ENCODE peak calls at places on chromosomes 7 and 10, in eight cellular contexts. X, I, K, H, N, Q, S and J are unnamed samples.

GRCh38 chr10:35335133-35335532 is 1.2 kb upstream of the CCNY start:
- DNase-seq in X (no peak), Q (no peak), N (no peak), H (no peak), S (no peak), K (peak; percentile 46), I (no peak), J (peak; percentile 22)

GRCh38 chr7:66099551-66100407 is 14.9 kb upstream of the CRCP start:
- DNase-seq in K (peak; percentile 92), Q (peak; percentile 74), H (no peak), S (peak; percentile 85), N (peak; percentile 83), I (peak; percentile 70), X (peak; percentile 83), J (peak; percentile 91)

GRCh38 chr7:2372724-2373123 is 18.1 kb downstream of the EIF3B start:
- DNase-seq in S (no peak), X (no peak), H (no peak), K (peak; percentile 14), Q (no peak), N (no peak), I (no peak), J (no peak)

GRCh38 chr7:140404565-140405080 is 765 bp downstream of the RAB19 start:
- DNase-seq in N (no peak), Q (no peak), X (no peak), H (no peak), K (no peak), S (no peak), I (no peak), J (no peak)

GRCh38 chr7:15709978-15710377 is 23.5 kb upstream of the MEOX2 start:
- DNase-seq in H (no peak), K (no peak), Q (no peak), N (no peak), S (no peak), X (no peak), I (no peak), J (no peak)

GRCh38 chr7:44767134-44767911 is 18.7 kb downstream of the ZMIZ2 start:
- DNase-seq in K (no peak), S (no peak), X (no peak), Q (no peak), I (no peak), H (no peak), N (no peak), J (no peak)

GRCh38 chr10:132746386-132746785 is 39.6 kb downstream of the NKX6-2 start:
- DNase-seq in I (no peak), N (no peak), H (no peak), Q (no peak), K (no peak), X (no peak), S (no peak), J (no peak)

GRCh38 chr10:72688208-72688651 is 3.7 kb upstream of the MCU start:
- DNase-seq in Q (no peak), H (peak; percentile 23), I (no peak), S (peak; percentile 87), N (no peak), X (no peak), K (peak; percentile 83), J (peak; percentile 46)

GRCh38 chr7:94040254-94040653 is 36.1 kb upstream of the BET1 start:
- DNase-seq in Q (no peak), S (no peak), X (no peak), I (no peak), H (no peak), N (no peak), K (no peak), J (no peak)

GRCh38 chr7:803243-803635 is 29.0 kb upstream of the SUN1 start:
- DNase-seq in S (no peak), N (no peak), I (no peak), H (no peak), Q (peak; percentile 35), X (no peak), K (no peak), J (no peak)

GRCh38 chr7:93757421-93757820 is 133.1 kb downstream of the TFPI2 start:
- DNase-seq in Q (no peak), S (peak; percentile 5), H (no peak), K (peak; percentile 1), I (no peak), X (no peak), N (no peak), J (no peak)

GRCh38 chr7:65371468-65371867 is 2.2 kb upstream of the ZNF92 start:
- DNase-seq in Q (no peak), I (no peak), X (no peak), H (no peak), N (peak; percentile 52), S (no peak), K (no peak), J (peak; percentile 31)

GRCh38 chr7:151700621-151701185 is 176.2 kb downstream of the PRKAG2 start:
- DNase-seq in H (no peak), K (peak; percentile 28), N (no peak), I (no peak), S (peak; percentile 53), X (no peak), Q (no peak), J (no peak)

GRCh38 chr10:117955171-117955570 is 91.6 kb downstream of the RAB11FIP2 start:
- DNase-seq in K (no peak), I (no peak), S (no peak), H (no peak), N (no peak), Q (no peak), X (no peak), J (no peak)

DNA sequence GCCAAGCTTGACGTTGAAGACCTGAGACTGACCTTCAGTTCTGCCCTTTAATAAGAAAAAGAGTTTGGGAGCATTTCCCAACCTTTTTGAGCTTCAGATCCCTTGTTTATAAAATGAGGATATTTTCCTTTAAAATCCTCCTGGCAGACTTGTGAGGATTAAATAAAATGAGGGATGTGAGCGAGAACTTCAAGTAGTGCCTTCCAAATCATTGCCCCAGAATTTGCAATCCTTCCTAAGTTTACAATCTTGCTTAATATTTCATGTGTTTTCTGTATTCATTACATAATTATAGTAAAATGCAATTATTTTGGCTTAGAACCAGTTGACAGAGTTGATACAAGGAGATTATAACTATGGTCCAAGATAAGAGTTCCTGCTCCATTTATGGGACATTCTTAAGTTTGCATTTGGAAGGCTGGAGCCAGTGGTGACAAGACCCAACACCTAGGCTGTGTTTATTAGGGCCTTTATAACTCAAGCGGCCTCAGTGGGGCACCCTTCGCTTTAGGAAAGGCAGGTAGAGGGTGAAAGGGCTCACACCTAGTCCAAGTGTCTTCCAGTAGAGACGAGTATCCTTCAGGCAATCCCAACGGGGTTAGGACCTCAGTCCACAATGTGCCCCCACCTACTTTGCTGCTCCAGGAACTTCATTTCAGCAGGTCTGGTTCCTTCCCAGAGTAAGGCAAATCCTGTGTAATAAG is 317.5 kb downstream of the WDR11 start:
- DNase-seq in K (no peak), H (no peak), S (no peak), X (no peak), I (no peak), N (peak; percentile 34), Q (no peak), J (no peak)
- TF ChIP-seq CTCF in K (no peak), H (no peak), S (no peak), X (no peak), I (no peak), N (no peak), Q (no peak), J (no peak)

DNA sequence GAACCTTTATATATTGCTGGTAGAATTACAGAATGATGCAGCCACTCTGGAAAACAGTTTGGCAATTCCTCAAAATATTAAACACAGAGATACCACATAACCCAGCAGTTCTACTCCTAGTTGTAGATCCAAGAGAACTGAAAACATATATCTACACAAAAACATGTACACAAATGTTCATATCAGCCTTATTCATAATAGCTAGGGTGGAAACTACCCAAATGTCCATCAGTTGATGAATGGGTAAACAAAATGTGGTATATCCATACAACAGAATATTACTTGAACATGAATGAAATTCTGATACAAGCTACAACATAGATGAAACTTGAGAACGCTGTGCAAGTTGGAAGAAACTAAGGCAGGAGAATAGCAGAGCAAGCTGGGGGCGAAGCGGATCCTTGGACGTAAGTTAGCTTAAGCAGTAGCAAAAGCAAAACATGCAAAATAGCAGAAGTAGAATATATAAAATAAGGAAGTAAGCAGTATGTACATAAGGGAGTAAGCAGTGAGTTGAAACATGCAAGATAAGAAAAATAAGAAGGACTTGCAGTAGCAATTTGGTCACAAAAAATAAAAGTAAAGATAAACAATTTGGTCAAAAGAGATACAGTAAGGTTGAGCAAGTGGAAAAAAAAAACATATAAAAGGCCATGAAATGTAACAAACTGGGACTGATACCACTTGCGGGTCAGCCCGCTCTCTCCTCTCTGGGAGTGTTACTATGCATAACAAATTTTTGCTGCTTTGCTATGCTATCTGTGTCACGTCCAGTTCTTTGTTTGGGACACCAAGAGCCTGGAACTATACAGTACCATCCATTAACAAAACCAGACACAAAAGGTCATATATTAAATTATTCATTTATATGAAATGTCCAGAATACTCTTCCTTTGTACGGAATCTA is 18.0 kb upstream of the HILPDA start:
- DNase-seq in X (no peak), H (no peak), I (no peak), K (no peak), N (no peak), Q (no peak), S (no peak), J (no peak)
- TF ChIP-seq CTCF in X (no peak), H (no peak), I (no peak), K (no peak), N (no peak), Q (no peak), S (no peak), J (no peak)

GRCh38 chr10:32139223-32140073 is 83.2 kb upstream of the KIF5B start:
- DNase-seq in S (peak; percentile 97), Q (peak; percentile 89), X (peak; percentile 88), K (peak; percentile 94), N (peak; percentile 68), H (no peak), I (peak; percentile 86), J (peak; percentile 89)
- TF ChIP-seq CTCF in S (no peak), Q (peak; percentile 13), X (no peak), K (peak; percentile 24), N (no peak), H (no peak), I (no peak), J (no peak)

DNA sequence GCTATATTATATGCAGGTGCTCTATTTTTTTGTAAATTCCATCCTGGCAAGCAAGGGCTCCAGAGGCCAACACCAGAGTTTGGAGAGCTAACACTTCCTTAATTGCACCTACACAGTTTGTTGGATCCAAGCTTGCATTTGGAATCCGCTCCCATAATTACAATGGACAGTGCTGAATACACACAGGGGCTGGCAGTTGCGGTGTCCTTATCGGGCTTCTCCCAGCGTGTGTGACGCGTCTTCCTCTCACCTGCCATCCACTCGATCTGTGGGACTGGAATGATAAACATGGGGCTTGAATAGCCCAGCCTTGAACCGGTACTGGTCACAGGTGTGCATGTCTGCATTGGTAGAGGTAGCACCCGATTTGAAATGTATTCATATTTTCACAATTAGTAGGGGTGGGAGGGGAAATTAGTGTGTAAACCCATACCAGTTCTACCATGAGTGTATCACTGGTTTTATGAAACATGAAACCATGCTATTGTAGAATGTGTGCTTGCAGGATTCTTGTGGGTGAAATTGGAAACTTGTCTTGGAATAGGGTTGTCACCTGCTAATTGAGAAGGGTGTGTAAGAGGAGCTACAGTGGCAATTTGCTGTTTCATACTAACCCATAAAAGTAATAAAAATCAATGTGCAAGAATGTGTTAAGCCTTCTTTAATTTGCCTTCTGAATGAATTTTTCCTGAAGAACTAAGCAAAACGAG is 316.5 kb downstream of the WDR11 start:
- DNase-seq in S (no peak), Q (no peak), H (no peak), X (no peak), N (no peak), I (no peak), K (peak; percentile 37), J (peak; percentile 34)
- TF ChIP-seq CTCF in S (no peak), Q (no peak), H (no peak), X (no peak), N (no peak), I (no peak), K (no peak), J (no peak)